ENCODE peak calls at places on chromosomes 11 and 22, in four cellular contexts. G is suprapubic skin, O is mesenchymal stem cell, N is cardiac muscle cell. R is an unnamed sample.

GRCh38 chr11:78808903-78809302 is 234.2 kb upstream of the NARS2 start:
- DNase-seq in O (peak; percentile 61), N (no peak), G (no peak), R (no peak)

GRCh38 chr11:44952500-44953260 is 2.0 kb upstream of the TP53I11 start:
- DNase-seq in N (no peak), G (no peak), O (no peak), R (no peak)

GRCh38 chr22:36768616-36769015 is 7.3 kb downstream of the IFT27 start:
- DNase-seq in G (no peak), O (no peak), N (no peak), R (no peak)

GRCh38 chr22:50606126-50606525 is 5.5 kb downstream of the MAPK8IP2 start:
- DNase-seq in O (no peak), N (peak; percentile 52), G (no peak), R (no peak)

GRCh38 chr22:28034760-28035401 is 115.8 kb upstream of the PITPNB start:
- DNase-seq in G (peak; percentile 84), N (peak; percentile 84), O (peak; percentile 53), R (no peak)

GRCh38 chr11:85170184-85170583 is 457.0 kb downstream of the DLG2 start:
- DNase-seq in N (no peak), G (no peak), O (peak; percentile 8), R (no peak)

GRCh38 chr11:46353706-46354105 is 6.4 kb downstream of the DGKZ start:
- DNase-seq in O (no peak), G (no peak), N (peak; percentile 21), R (no peak)

GRCh38 chr11:64897381-64898075 is 19.1 kb upstream of the EHD1 start:
- DNase-seq in O (no peak), G (no peak), N (no peak), R (peak; percentile 42)

GRCh38 chr11:13939952-13940610 is 22.4 kb upstream of the SPON1 start:
- DNase-seq in O (no peak), N (no peak), G (no peak), R (no peak)

GRCh38 chr11:63913866-63914830 is 2.8 kb downstream of the RCOR2 start:
- DNase-seq in N (no peak), O (no peak), G (no peak), R (no peak)

GRCh38 chr22:32544953-32545558 is 70.4 kb downstream of the FBXO7 start:
- DNase-seq in N (no peak), G (peak; percentile 35), O (peak; percentile 49), R (no peak)

GRCh38 chr11:134517621-134518293 is 105.7 kb upstream of the B3GAT1 start:
- DNase-seq in N (no peak), O (no peak), G (peak; percentile 54), R (peak; percentile 31)

GRCh38 chr11:93570759-93571413 is 27.7 kb upstream of the SMCO4 start:
- DNase-seq in O (peak; percentile 42), N (peak; percentile 50), G (no peak), R (peak; percentile 78)

GRCh38 chr11:43908191-43908590 is 27.6 kb downstream of the ALKBH3 start:
- DNase-seq in G (no peak), O (no peak), N (no peak), R (no peak)

GRCh38 chr11:50078001-50078400 is 45.3 kb downstream of the OR4C45 start:
- DNase-seq in N (no peak), O (no peak), G (no peak), R (no peak)
- H3K9me3 ChIP-seq in N (no peaks in the 10 kb centered on the region), O (peaks cover 6% of the 10 kb centered on the region), G (peaks cover 4% of the 10 kb centered on the region), R (no peaks in the 10 kb centered on the region)

GRCh38 chr11:61963282-61964057 is 4.0 kb downstream of the FTH1 start:
- DNase-seq in O (no peak), N (peak; percentile 86), G (peak; percentile 74), R (no peak)

GRCh38 chr11:61963016-61963281 is 4.5 kb downstream of the FTH1 start:
- DNase-seq in O (peak; percentile 67), G (no peak), N (no peak), R (no peak)

GRCh38 chr11:61961570-61962212 is 5.7 kb downstream of the FTH1 start:
- DNase-seq in G (peak; percentile 86), O (peak; percentile 64), N (peak; percentile 91), R (no peak)

GRCh38 chr11:61960532-61960931 is 6.9 kb downstream of the FTH1 start:
- DNase-seq in G (peak; percentile 65), N (no peak), O (no peak), R (no peak)

DNA sequence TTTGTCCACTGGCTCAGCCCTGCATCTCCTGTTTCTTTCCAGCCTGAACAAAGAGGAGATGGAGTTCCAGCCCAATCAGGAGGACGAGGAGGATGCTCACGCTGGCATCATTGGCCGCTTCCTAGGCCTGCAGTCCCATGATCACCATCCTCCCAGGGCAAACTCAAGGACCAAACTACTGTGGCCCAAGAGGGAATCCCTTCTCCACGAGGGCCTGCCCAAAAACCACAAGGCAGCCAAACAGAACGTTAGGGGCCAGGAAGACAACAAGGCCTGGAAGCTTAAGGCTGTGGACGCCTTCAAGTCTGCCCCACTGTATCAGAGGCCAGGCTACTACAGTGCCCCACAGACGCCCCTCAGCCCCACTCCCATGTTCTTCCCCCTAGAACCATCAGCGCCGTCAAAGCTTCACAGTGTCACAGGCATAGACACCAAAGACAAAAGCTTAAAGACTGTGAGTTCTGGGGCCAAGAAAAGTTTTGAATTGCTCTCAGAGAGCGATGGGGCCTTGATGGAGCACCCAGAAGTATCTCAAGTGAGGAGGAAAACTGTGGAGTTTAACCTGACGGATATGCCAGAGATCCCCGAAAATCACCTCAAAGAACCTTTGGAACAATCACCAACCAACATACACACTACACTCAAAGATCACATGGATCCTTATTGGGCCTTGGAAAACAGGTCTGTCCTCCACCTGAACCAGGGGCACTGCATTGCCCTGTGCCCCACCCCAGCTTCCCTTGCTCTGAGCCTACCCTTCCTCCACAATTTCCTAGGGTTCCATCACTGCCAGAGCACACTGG is 5.0 kb downstream of the FTH1 start:
- DNase-seq in N (peak; percentile 69), G (peak; percentile 77), O (peak; percentile 65), R (no peak)
- H3K27ac ChIP-seq in N (no peak overlapping the region), G (peak overlapping the region; percentile 61), O (peak overlapping the region; percentile 56), R (peak overlapping the region; percentile 5)

GRCh38 chr11:58837707-58838388 is 6.7 kb downstream of the GLYATL2 start:
- DNase-seq in O (no peak), G (no peak), N (no peak), R (no peak)

GRCh38 chr11:58830693-58831301 is 13.7 kb downstream of the GLYATL2 start:
- DNase-seq in G (no peak), O (no peak), N (peak; percentile 2), R (no peak)

GRCh38 chr11:58829736-58830135 is 14.8 kb downstream of the GLYATL2 start:
- DNase-seq in O (no peak), G (no peak), N (no peak), R (no peak)

DNA sequence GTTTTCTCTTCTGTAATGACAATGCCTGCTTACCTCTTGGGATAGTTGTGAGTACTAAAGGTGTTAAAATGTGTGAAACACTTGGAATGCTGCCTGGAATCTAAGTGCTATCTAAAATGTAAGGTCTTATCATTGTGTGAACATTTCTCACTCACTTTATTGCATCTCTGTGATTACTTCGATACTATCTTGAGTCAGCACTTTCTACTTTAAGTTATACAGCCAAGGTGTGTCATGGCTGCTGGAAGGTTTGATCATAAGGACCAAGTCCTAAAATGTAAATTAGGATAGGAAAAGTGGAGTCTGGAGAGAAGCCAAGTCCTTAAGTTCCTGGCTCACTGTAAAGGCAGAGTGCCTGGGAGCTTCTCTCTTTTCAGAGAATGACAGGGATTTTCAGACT is 12.3 kb downstream of the GLYATL2 start:
- DNase-seq in O (no peak), G (no peak), N (no peak), R (no peak)
- H3K9me3 ChIP-seq in O (no peaks in the 10 kb centered on the region), G (no peaks in the 10 kb centered on the region), N (peaks cover 4% of the 10 kb centered on the region), R (no peaks in the 10 kb centered on the region)

DNA sequence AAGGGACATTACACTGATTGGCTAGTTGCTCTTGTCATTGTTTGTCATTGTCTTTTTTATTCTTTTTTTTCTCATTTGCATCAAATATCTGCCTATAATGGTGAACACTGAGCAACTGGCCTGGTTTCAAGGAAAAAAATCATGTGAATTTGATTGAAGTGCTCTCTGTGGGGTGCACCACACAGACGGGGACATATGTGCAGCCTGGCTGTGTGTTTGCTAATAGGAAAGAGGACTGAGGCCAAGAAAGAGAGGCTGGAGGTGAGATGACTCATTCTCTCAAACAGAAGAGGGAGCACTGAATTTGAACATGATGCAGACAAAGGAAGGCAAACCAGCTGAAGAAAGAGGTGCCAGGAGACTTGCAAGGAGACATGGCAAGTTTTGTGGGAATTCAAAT is 684.9 kb upstream of the CCDC90B start:
- DNase-seq in O (peak; percentile 20), N (peak; percentile 1), G (no peak), R (no peak)
- H3K27ac ChIP-seq in O (no peak overlapping the region), N (no peak overlapping the region), G (no peak overlapping the region), R (no peak overlapping the region)

GRCh38 chr22:47257566-47257965 is 495.1 kb downstream of the TBC1D22A start:
- DNase-seq in O (no peak), N (no peak), G (no peak), R (no peak)
- H3K9me3 ChIP-seq in O (peaks cover 12% of the 10 kb centered on the region), N (peaks cover 3% of the 10 kb centered on the region), G (no peaks in the 10 kb centered on the region), R (no peaks in the 10 kb centered on the region)

GRCh38 chr11:70826950-70827349 is 425.4 kb downstream of the SHANK2 start:
- DNase-seq in O (no peak), N (peak; percentile 6), G (no peak), R (no peak)

GRCh38 chr11:70825893-70826540 is 426.4 kb downstream of the SHANK2 start:
- DNase-seq in O (no peak), G (no peak), N (no peak), R (no peak)

GRCh38 chr11:70824590-70825300 is 426.4 kb downstream of the CTTN start:
- DNase-seq in N (peak; percentile 5), G (no peak), O (no peak), R (no peak)

GRCh38 chr11:70828498-70829159 is 423.7 kb downstream of the SHANK2 start:
- DNase-seq in G (no peak), O (no peak), N (no peak), R (no peak)

DNA sequence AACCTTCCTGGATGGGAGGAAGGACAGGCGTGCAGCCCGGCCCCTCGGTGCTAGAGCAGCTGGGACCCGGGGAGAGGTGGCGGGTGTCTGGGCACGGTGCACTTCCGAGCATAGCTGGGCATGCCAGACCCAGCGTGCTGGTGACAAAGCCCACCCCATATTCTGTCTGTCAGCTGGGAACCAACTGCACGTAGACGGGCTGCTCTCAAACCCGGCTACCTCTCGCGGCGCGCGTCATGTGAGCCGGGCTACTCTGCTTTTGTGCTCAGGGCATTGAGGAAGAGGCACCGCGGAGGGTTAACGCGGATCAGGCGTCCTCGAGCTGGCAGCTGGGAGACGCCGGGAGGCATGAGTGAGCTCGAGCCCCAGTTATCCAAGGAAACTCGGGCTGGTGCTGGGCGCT is 425.8 kb downstream of the SHANK2 start:
- DNase-seq in G (no peak), O (no peak), N (peak; percentile 15), R (no peak)
- H3K27ac ChIP-seq in G (no peak overlapping the region), O (no peak overlapping the region), N (no peak overlapping the region), R (no peak overlapping the region)

DNA sequence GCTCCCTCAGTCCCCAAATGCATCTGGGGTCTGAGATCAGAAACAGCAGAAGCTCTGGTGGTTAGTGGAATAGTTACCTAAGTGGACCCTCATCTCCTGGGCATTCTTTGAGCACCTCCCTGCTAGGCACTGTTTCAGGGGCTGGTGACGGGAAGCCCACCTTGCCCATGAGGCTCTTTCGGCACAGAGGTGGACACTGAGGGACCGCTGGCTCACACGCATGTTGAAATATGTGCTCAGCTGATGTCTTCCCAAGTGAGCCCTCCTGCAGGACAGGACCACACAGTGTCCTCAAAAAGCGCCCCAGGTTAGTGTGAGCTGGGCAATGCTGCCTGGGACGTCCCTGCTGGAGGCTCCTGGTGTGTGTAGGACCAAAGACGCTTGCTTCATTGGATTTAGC is 1379.9 kb downstream of the TBC1D22A start:
- DNase-seq in O (no peak), G (no peak), N (no peak), R (no peak)
- H3K9me3 ChIP-seq in O (no peaks in the 10 kb centered on the region), G (no peaks in the 10 kb centered on the region), N (no peaks in the 10 kb centered on the region), R (no peaks in the 10 kb centered on the region)